ENCODE peak calls at places on chromosomes 5 and 9, in eight cellular contexts. I is neural progenitor cell, N is NCI-H1105 treated with DMSO at 0.1 percent for 48 hours, K is dorsolateral prefrontal cortex, F is mucosa of descending colon, S is GM13977, J is HT1080, R is fibroblast of the aortic adventitia. M is an unnamed sample.

GRCh38 chr9:88754452-88754851 is 219.5 kb downstream of the NXNL2 start:
- DNase-seq in R (no peak), I (no peak), N (no peak), J (no peak), K (no peak), F (no peak), S (no peak), M (no peak)

GRCh38 chr9:36763778-36764177 is 191.1 kb downstream of the MELK start:
- DNase-seq in R (no peak), J (no peak), N (no peak), F (no peak), K (no peak), I (no peak), S (no peak), M (no peak)

GRCh38 chr5:139849501-139849900 is 53.9 kb downstream of the PSD2 start:
- DNase-seq in F (no peak), J (no peak), N (no peak), I (no peak), K (peak; percentile 23), R (no peak), S (no peak), M (no peak)

GRCh38 chr9:72633966-72634365 is 112.6 kb downstream of the TMC1 start:
- DNase-seq in F (no peak), R (peak; percentile 73), K (peak; percentile 33), S (no peak), J (peak; percentile 20), N (no peak), I (no peak), M (peak; percentile 73)

GRCh38 chr5:54270326-54270725 is 40.0 kb downstream of the ARL15 start:
- DNase-seq in K (no peak), F (no peak), J (no peak), S (no peak), R (no peak), I (no peak), N (no peak), M (no peak)

GRCh38 chr5:119275146-119275872 is 80.5 kb upstream of the TNFAIP8 start:
- DNase-seq in F (no peak), R (peak; percentile 49), K (no peak), S (no peak), N (no peak), I (no peak), J (peak; percentile 50), M (peak; percentile 40)

GRCh38 chr5:9165567-9165966 is 380.3 kb downstream of the SEMA5A start:
- DNase-seq in K (no peak), F (no peak), I (peak; percentile 30), J (no peak), N (no peak), R (peak; percentile 15), S (no peak), M (no peak)

GRCh38 chr5:142326480-142326938 is 1.7 kb upstream of the SPRY4 start:
- DNase-seq in K (no peak), I (no peak), N (no peak), S (no peak), J (no peak), R (peak; percentile 15), F (no peak), M (no peak)

GRCh38 chr9:16575142-16575877 is 295.2 kb downstream of the BNC2 start:
- DNase-seq in F (no peak), I (peak; percentile 36), S (no peak), R (no peak), J (peak; percentile 18), N (no peak), K (no peak), M (peak; percentile 55)

GRCh38 chr5:9553561-9553960 is 7.7 kb upstream of the SEMA5A start:
- DNase-seq in J (no peak), F (peak; percentile 92), I (no peak), R (no peak), S (no peak), N (no peak), K (no peak), M (no peak)

GRCh38 chr5:34008721-34009120 is 871 bp upstream of the AMACR start:
- DNase-seq in K (no peak), R (peak; percentile 22), J (no peak), I (no peak), N (no peak), F (no peak), S (no peak), M (no peak)

GRCh38 chr9:121261107-121261460 is 6.9 kb upstream of the GSN start:
- DNase-seq in I (peak; percentile 90), R (peak; percentile 27), S (no peak), J (peak; percentile 77), F (no peak), N (no peak), K (peak; percentile 80), M (peak; percentile 88)

GRCh38 chr5:72959257-72959656 is 3.4 kb downstream of the FCHO2 start:
- DNase-seq in J (no peak), S (no peak), I (no peak), F (no peak), K (no peak), N (no peak), R (no peak), M (no peak)

GRCh38 chr9:38227061-38227540 is 158.1 kb upstream of the SHB start:
- DNase-seq in K (no peak), R (peak; percentile 70), I (peak; percentile 58), S (peak; percentile 61), F (peak; percentile 16), J (peak; percentile 71), N (peak; percentile 91), M (peak; percentile 99)

GRCh38 chr5:64654184-64654938 is 35.9 kb upstream of the SHISAL2B start:
- DNase-seq in S (no peak), K (no peak), F (no peak), I (no peak), R (no peak), J (no peak), N (no peak), M (no peak)

GRCh38 chr5:120684213-120684612 is 220.1 kb downstream of the PRR16 start:
- DNase-seq in R (peak; percentile 64), S (no peak), N (no peak), I (no peak), K (no peak), J (peak; percentile 8), F (no peak), M (peak; percentile 21)

GRCh38 chr9:135508211-135508820 is 7.8 kb downstream of the MRPS2 start:
- DNase-seq in J (no peak), F (no peak), R (no peak), S (no peak), K (peak; percentile 21), N (no peak), I (no peak), M (no peak)

GRCh38 chr5:153974131-153974812 is 64.4 kb downstream of the FAM114A2 start:
- DNase-seq in K (no peak), S (peak; percentile 60), F (peak; percentile 37), R (peak; percentile 69), J (peak; percentile 43), I (peak; percentile 60), N (peak; percentile 42), M (peak; percentile 29)

GRCh38 chr9:133236291-133237071 is 27.4 kb upstream of the OBP2B start:
- DNase-seq in N (no peak), R (no peak), F (peak; percentile 6), K (no peak), S (no peak), I (no peak), J (no peak), M (no peak)

GRCh38 chr9:120928015-120928719 is 1.6 kb upstream of the TRAF1 start:
- DNase-seq in S (no peak), I (peak; percentile 39), K (peak; percentile 60), F (peak; percentile 62), J (no peak), R (no peak), N (no peak), M (no peak)

GRCh38 chr5:173857231-173857630 is 30.9 kb upstream of the CPEB4 start:
- DNase-seq in K (no peak), S (no peak), R (no peak), J (no peak), I (no peak), N (no peak), F (no peak), M (no peak)

GRCh38 chr5:155616779-155617392 is 603.3 kb downstream of the KIF4B start:
- DNase-seq in N (peak; percentile 2), I (peak; percentile 70), R (no peak), S (peak; percentile 50), K (peak; percentile 30), F (peak; percentile 59), J (peak; percentile 20), M (no peak)

GRCh38 chr5:51960617-51961115 is 577.4 kb downstream of the ISL1 start:
- DNase-seq in R (peak; percentile 2), K (no peak), I (no peak), F (no peak), N (peak; percentile 54), S (no peak), J (peak; percentile 33), M (peak; percentile 5)

GRCh38 chr5:174614500-174615135 is 109.8 kb upstream of the MSX2 start:
- DNase-seq in S (no peak), F (no peak), N (no peak), R (no peak), J (no peak), K (no peak), I (no peak), M (no peak)

GRCh38 chr5:173890195-173890951 is 2.2 kb downstream of the CPEB4 start:
- DNase-seq in N (peak; percentile 43), S (no peak), I (peak; percentile 23), K (peak; percentile 71), R (peak; percentile 66), F (no peak), J (peak; percentile 23), M (peak; percentile 31)

GRCh38 chr5:92525131-92525530 is 1055.9 kb downstream of the NR2F1-AS1 start:
- DNase-seq in N (no peak), J (no peak), S (no peak), F (no peak), I (no peak), K (no peak), R (no peak), M (no peak)

GRCh38 chr9:136019041-136019680 is 58.0 kb upstream of the UBAC1 start:
- DNase-seq in R (no peak), I (no peak), F (no peak), S (no peak), J (no peak), N (no peak), K (no peak), M (no peak)

GRCh38 chr5:116038817-116039216 is 6.5 kb downstream of the ARL14EPL start:
- DNase-seq in I (no peak), K (no peak), S (peak; percentile 34), F (no peak), N (no peak), R (no peak), J (no peak), M (no peak)

GRCh38 chr9:128921881-128922763 is 1.3 kb downstream of the PHYHD1 start:
- DNase-seq in R (peak; percentile 53), K (no peak), S (no peak), F (no peak), J (no peak), N (no peak), I (peak; percentile 86), M (peak; percentile 15)

GRCh38 chr9:81559741-81560140 is 129.6 kb downstream of the TLE1 start:
- DNase-seq in K (no peak), N (no peak), J (peak; percentile 98), R (peak; percentile 90), F (no peak), S (no peak), I (no peak), M (peak; percentile 94)

GRCh38 chr9:124477211-124478013 is 27.2 kb downstream of the ADGRD2 start:
- DNase-seq in N (peak; percentile 61), J (no peak), F (no peak), S (no peak), R (no peak), K (no peak), I (peak; percentile 82), M (no peak)

GRCh38 chr9:130426883-130427282 is 17.9 kb upstream of the ASS1 start:
- DNase-seq in F (peak; percentile 61), J (peak; percentile 96), S (no peak), R (peak; percentile 39), K (no peak), N (no peak), I (no peak), M (peak; percentile 94)

GRCh38 chr9:97830884-97831829 is 21.9 kb upstream of the FOXE1 start:
- DNase-seq in R (no peak), S (no peak), I (no peak), K (no peak), J (no peak), F (no peak), N (no peak), M (no peak)